ENCODE peak calls at places on chromosome 3, in ten cellular contexts. A is hepatocyte, D is cardiac fibroblast, Y is left cardiac atrium, I is NCI-H2107, O is NCI-H69, J is WTC11, X is 8988T, H is NCI-H2029 treated with DMSO at 0.1 percent for 48 hours, K is left colon. Q is an unnamed sample.
A peak's percentile ranks its signal among the peaks of the same experiment; 100 is the strongest.

GRCh38 chr3:127682576-127682975 is 9.8 kb downstream of the ABTB1 start:
- DNase-seq in H (no peak), X (no peak), I (no peak), D (no peak), J (peak; percentile 40), Y (no peak), A (no peak), O (peak; percentile 16), K (peak; percentile 3), Q (no peak)

GRCh38 chr3:39180183-39180545 is 12.2 kb downstream of the XIRP1 start:
- DNase-seq in O (peak; percentile 20), J (no peak), X (no peak), I (no peak), D (no peak), Y (no peak), H (no peak), A (no peak), K (no peak), Q (peak; percentile 23)

GRCh38 chr3:155334897-155335883 is 41.7 kb upstream of the STRIT1 start:
- DNase-seq in I (no peak), J (no peak), O (no peak), X (no peak), D (peak; percentile 18), Y (no peak), A (no peak), H (no peak), K (no peak), Q (no peak)

GRCh38 chr3:185658504-185658912 is 72.4 kb downstream of the SENP2 start:
- DNase-seq in A (peak; percentile 72), X (peak; percentile 55), H (no peak), K (no peak), I (no peak), Y (peak; percentile 55), D (peak; percentile 99), J (no peak), O (no peak), Q (no peak)

GRCh38 chr3:47747558-47747957 is 34.1 kb downstream of the SMARCC1 start:
- DNase-seq in I (no peak), A (no peak), X (no peak), J (no peak), D (no peak), Y (no peak), O (no peak), H (no peak), K (no peak), Q (no peak)

GRCh38 chr3:119122350-119122749 is 23.6 kb upstream of the TEX55 start:
- DNase-seq in X (no peak), I (no peak), O (no peak), H (no peak), D (no peak), Y (no peak), K (no peak), A (no peak), J (no peak), Q (no peak)

GRCh38 chr3:13113346-13114335 is 40.4 kb upstream of the IQSEC1 start:
- DNase-seq in X (no peak), H (no peak), K (no peak), O (peak; percentile 3), A (no peak), I (no peak), J (no peak), D (no peak), Y (no peak), Q (no peak)

GRCh38 chr3:178785961-178786360 is 249.7 kb downstream of the KCNMB2 start:
- DNase-seq in X (no peak), O (no peak), I (no peak), D (peak; percentile 5), J (no peak), Y (no peak), H (no peak), A (no peak), K (no peak), Q (no peak)

GRCh38 chr3:42605550-42606173 is 5.2 kb downstream of the NKTR start:
- DNase-seq in H (no peak), J (no peak), I (no peak), Y (no peak), A (no peak), X (no peak), K (no peak), O (peak; percentile 32), D (peak; percentile 28), Q (peak; percentile 43)

GRCh38 chr3:185717121-185717520 is 107.7 kb downstream of the IGF2BP2 start:
- DNase-seq in K (no peak), I (no peak), X (no peak), H (no peak), Y (no peak), D (peak; percentile 88), J (no peak), A (peak; percentile 56), O (no peak), Q (no peak)

GRCh38 chr3:128650096-128651050 is at the start of gene RPN1:
- DNase-seq in D (peak; percentile 95), O (peak; percentile 92), Y (peak; percentile 99), K (peak; percentile 97), X (peak; percentile 84), H (peak; percentile 82), A (peak; percentile 97), J (peak; percentile 94), I (peak; percentile 98), Q (peak; percentile 97)

GRCh38 chr3:61875073-61875472 is 313.7 kb downstream of the PTPRG start:
- DNase-seq in H (peak; percentile 77), O (no peak), J (no peak), A (no peak), D (peak; percentile 26), K (no peak), X (no peak), Y (no peak), I (no peak), Q (peak; percentile 1)

GRCh38 chr3:100615684-100616083 is 6.3 kb downstream of the ADGRG7 start:
- DNase-seq in O (no peak), H (no peak), X (no peak), K (no peak), D (peak; percentile 56), I (no peak), J (no peak), A (no peak), Y (no peak), Q (no peak)

Q was measured in DMS53.